ENCODE peak calls at places on chromosome 18, in seven cellular contexts. C is upper lobe of left lung; B is stimulated activated naive CD8-positive, alpha-beta T cell treated with anti-CD3 and anti-CD28 coated beads, Interleukin-15, Interleukin-2, amounts not matched to agents 100 U/mL and 50 U/mL, for 24 hours; Y is IMR-90; G is AG08395; T is HTR-8/SVneo; D is mucosa of descending colon. Q is an unnamed sample.

GRCh38 chr18:3329471-3329870 is 67.5 kb downstream of the MYL12B start:
- DNase-seq in C (no peak), B (no peak), Y (no peak), G (no peak), T (no peak), D (no peak), Q (no peak)

GRCh38 chr18:8176105-8176504 is 433.1 kb upstream of the RAB12 start:
- DNase-seq in B (no peak), Y (peak), T (no peak), G (no peak), C (no peak), D (no peak), Q (no peak)

GRCh38 chr18:31950620-31951019 is 7.7 kb upstream of the TRAPPC8 start:
- DNase-seq in T (no peak), D (no peak), G (no peak), Y (no peak), C (no peak), B (no peak), Q (no peak)

GRCh38 chr18:32072321-32072720 is 19.4 kb upstream of the RNF138 start:
- DNase-seq in B (no peak), Y (no peak), T (no peak), G (peak), D (no peak), C (no peak), Q (no peak)

GRCh38 chr18:72738136-72738535 is 129.7 kb downstream of the NETO1 start:
- DNase-seq in Y (no peak), B (no peak), D (no peak), T (no peak), G (no peak), C (no peak), Q (no peak)

GRCh38 chr18:57480724-57481123 is 45.5 kb downstream of the ONECUT2 start:
- DNase-seq in T (no peak), B (no peak), G (no peak), Y (no peak), C (no peak), D (no peak), Q (no peak)

GRCh38 chr18:596288-596881 is 403 bp upstream of the CLUL1 start:
- DNase-seq in C (peak), B (no peak), D (peak), Y (no peak), G (no peak), T (peak), Q (peak)

GRCh38 chr18:76610012-76610411 is 115.0 kb upstream of the ZNF516 start:
- DNase-seq in Y (no peak), G (no peak), D (no peak), T (no peak), B (no peak), C (no peak), Q (no peak)

GRCh38 chr18:46809145-46809544 is 52.3 kb upstream of the ST8SIA5 start:
- DNase-seq in G (no peak), D (no peak), B (no peak), C (no peak), Y (no peak), T (no peak), Q (no peak)

GRCh38 chr18:76264073-76264472 is 231.0 kb downstream of the ZNF516 start:
- DNase-seq in B (no peak), C (no peak), T (no peak), G (no peak), D (no peak), Y (no peak), Q (no peak)

GRCh38 chr18:22108674-22109073 is 60.7 kb upstream of the GATA6 start:
- DNase-seq in Y (no peak), T (peak), G (no peak), D (peak), B (no peak), C (no peak), Q (no peak)

Q was measured in left colon.